ENCODE peak calls at places on chromosome 21, in ten cellular contexts. C, U, V, I, J, X, T, Z, N and E are unnamed samples.

GRCh38 chr21:43716376-43717165 is 2.4 kb upstream of the PDXK start:
- ATAC-seq in C (no peak), U (no peak), V (no peak), I (no peak), J (no peak), X (no peak), T (no peak), Z (no peak), N (no peak), E (no peak)

GRCh38 chr21:25657140-25657539 is 18.1 kb downstream of the JAM2 start:
- ATAC-seq in C (no peak), U (no peak), V (no peak), I (no peak), J (peak), X (no peak), T (no peak), Z (no peak), N (no peak), E (no peak)

GRCh38 chr21:45642122-45642813 is 1.3 kb upstream of the PCBP3 start:
- ATAC-seq in C (no peak), U (no peak), V (no peak), I (no peak), J (peak), X (peak), T (peak), Z (no peak), N (peak), E (no peak)

GRCh38 chr21:14418920-14419319 is 36.0 kb upstream of the HSPA13 start:
- ATAC-seq in C (no peak), U (no peak), V (no peak), I (no peak), J (no peak), X (no peak), T (no peak), Z (no peak), N (no peak), E (no peak)

GRCh38 chr21:15928686-15929085 is 198.9 kb downstream of the USP25 start:
- ATAC-seq in C (no peak), U (no peak), V (no peak), I (no peak), J (no peak), X (no peak), T (no peak), Z (no peak), N (no peak), E (no peak)

GRCh38 chr21:44353200-44353970 is at the start of gene TRPM2:
- ATAC-seq in C (peak), U (peak), V (peak), I (peak), J (peak), X (no peak), T (peak), Z (peak), N (peak), E (no peak)

GRCh38 chr21:26835027-26835713 is 10.0 kb downstream of the ADAMTS1 start:
- ATAC-seq in C (no peak), U (no peak), V (peak), I (no peak), J (no peak), X (no peak), T (no peak), Z (peak), N (peak), E (peak)

GRCh38 chr21:44304846-44305245 is 5.0 kb downstream of the PFKL start:
- ATAC-seq in C (no peak), U (peak), V (peak), I (peak), J (peak), X (peak), T (peak), Z (peak), N (no peak), E (peak)

GRCh38 chr21:26117324-26117971 is 53.1 kb downstream of the APP start:
- ATAC-seq in C (no peak), U (no peak), V (no peak), I (no peak), J (no peak), X (no peak), T (no peak), Z (peak), N (no peak), E (no peak)

GRCh38 chr21:29376556-29376955 is 77.8 kb downstream of the BACH1 start:
- ATAC-seq in C (peak), U (peak), V (peak), I (peak), J (peak), X (peak), T (peak), Z (no peak), N (peak), E (peak)

GRCh38 chr21:35475768-35476167 is 426.7 kb upstream of the RUNX1 start:
- ATAC-seq in C (peak), U (no peak), V (peak), I (no peak), J (no peak), X (no peak), T (peak), Z (peak), N (peak), E (peak)

GRCh38 chr21:31262728-31263127 is 81.3 kb downstream of the TIAM1 start:
- ATAC-seq in C (no peak), U (no peak), V (no peak), I (no peak), J (no peak), X (no peak), T (no peak), Z (peak), N (peak), E (no peak)

GRCh38 chr21:31566061-31566460 is 93.4 kb upstream of the SOD1 start:
- ATAC-seq in C (no peak), U (no peak), V (no peak), I (no peak), J (no peak), X (peak), T (no peak), Z (peak), N (no peak), E (peak)

GRCh38 chr21:18220498-18220897 is 24.1 kb upstream of the CHODL start:
- ATAC-seq in C (no peak), U (no peak), V (no peak), I (no peak), J (no peak), X (no peak), T (no peak), Z (no peak), N (no peak), E (no peak)

GRCh38 chr21:46431884-46432488 is 26.7 kb upstream of the DIP2A start:
- ATAC-seq in C (peak), U (no peak), V (no peak), I (no peak), J (no peak), X (no peak), T (peak), Z (peak), N (peak), E (no peak)

GRCh38 chr21:16419188-16419874 is 689.5 kb downstream of the USP25 start:
- ATAC-seq in C (no peak), U (no peak), V (no peak), I (no peak), J (no peak), X (no peak), T (no peak), Z (peak), N (peak), E (peak)